ENCODE peak calls at places on chromosome 20, in nine cellular contexts. H is astrocyte of the spinal cord, W is endodermal cell, X is sigmoid colon, L is tibial nerve, Q is brain microvascular endothelial cell, E is left ventricle myocardium inferior, N is retinal pigment epithelial cell, Y is GM23338. B is an unnamed sample.

GRCh38 chr20:62054451-62054953 is 11.2 kb downstream of the TAF4 start:
- DNase-seq in H (no peak), W (no peak), X (no peak), L (no peak), Q (no peak), E (no peak), N (no peak), Y (no peak), B (no peak)

GRCh38 chr20:57582432-57583288 is 21.8 kb downstream of the PCK1 start:
- DNase-seq in H (peak), W (peak), X (peak), L (peak), Q (peak), E (no peak), N (no peak), Y (peak), B (peak)

GRCh38 chr20:5495939-5496338 is 179.2 kb upstream of the PROKR2 start:
- DNase-seq in H (no peak), W (no peak), X (no peak), L (no peak), Q (no peak), E (no peak), N (no peak), Y (no peak), B (no peak)

GRCh38 chr20:17502105-17502504 is 29.1 kb downstream of the BFSP1 start:
- DNase-seq in H (no peak), W (peak), X (no peak), L (no peak), Q (no peak), E (no peak), N (no peak), Y (peak), B (no peak)

GRCh38 chr20:10790013-10790412 is 116.2 kb upstream of the JAG1 start:
- DNase-seq in H (no peak), W (no peak), X (no peak), L (no peak), Q (no peak), E (no peak), N (no peak), Y (no peak), B (no peak)

GRCh38 chr20:36582322-36582721 is 8.9 kb downstream of the TGIF2 start:
- DNase-seq in H (no peak), W (no peak), X (no peak), L (no peak), Q (no peak), E (no peak), N (no peak), Y (no peak), B (no peak)

GRCh38 chr20:32792316-32792715 is 27.4 kb upstream of the MAPRE1 start:
- DNase-seq in H (no peak), W (no peak), X (no peak), L (no peak), Q (peak), E (no peak), N (no peak), Y (peak), B (no peak)

GRCh38 chr20:25008388-25009217 is 16.1 kb upstream of the APMAP start:
- DNase-seq in H (no peak), W (no peak), X (peak), L (no peak), Q (no peak), E (no peak), N (no peak), Y (no peak), B (no peak)

DNA sequence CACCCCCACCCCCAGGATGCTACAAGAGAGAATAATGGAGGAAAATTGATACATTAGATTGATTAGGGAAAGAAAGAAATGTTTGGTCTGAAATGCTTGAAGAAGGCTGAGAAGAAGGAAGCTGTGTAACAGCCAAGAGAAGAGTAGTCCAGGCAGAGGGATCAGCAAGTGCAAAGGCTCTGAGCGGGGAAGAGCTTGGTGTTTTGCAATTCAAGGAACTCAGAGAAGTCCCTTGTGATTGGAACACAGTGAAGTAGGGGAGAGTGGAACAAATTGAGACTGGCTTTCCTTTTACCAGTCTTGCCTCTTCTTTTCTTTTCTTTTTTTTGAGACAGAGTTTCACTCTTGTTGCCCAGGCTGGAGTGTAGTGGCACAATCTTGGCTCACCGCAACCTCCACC is 76.6 kb upstream of the CHD6 start:
- DNase-seq in H (no peak), W (peak), X (no peak), L (no peak), Q (no peak), E (no peak), N (no peak), Y (no peak), B (no peak)
- H3K4me3 ChIP-seq in H (no peak), W (no peak), X (no peak), L (no peak), Q (no peak), E (no peak), N (no peak), Y (peak), B (no peak)

GRCh38 chr20:2914160-2914559 is 40.9 kb downstream of the PTPRA start:
- DNase-seq in H (peak), W (no peak), X (no peak), L (no peak), Q (peak), E (no peak), N (no peak), Y (no peak), B (no peak)
- TF ChIP-seq CTCF in H (peak), W (no peak), X (no peak), L (no peak), Q (peak), E (no peak), N (peak), Y (peak), B (peak)

GRCh38 chr20:1721687-1722512 is 64.3 kb upstream of the SIRPG start:
- DNase-seq in H (no peak), W (peak), X (no peak), L (no peak), Q (no peak), E (no peak), N (no peak), Y (peak), B (no peak)
- H3K4me3 ChIP-seq in H (no peak), W (no peak), X (no peak), L (no peak), Q (no peak), E (no peak), N (no peak), Y (no peak), B (no peak)

GRCh38 chr20:40333591-40333990 is 355.4 kb downstream of the MAFB start:
- DNase-seq in H (no peak), W (no peak), X (no peak), L (no peak), Q (no peak), E (no peak), N (no peak), Y (no peak), B (no peak)
- TF ChIP-seq CTCF in H (no peak), W (no peak), X (no peak), L (no peak), Q (no peak), E (no peak), N (no peak), Y (no peak), B (no peak)

DNA sequence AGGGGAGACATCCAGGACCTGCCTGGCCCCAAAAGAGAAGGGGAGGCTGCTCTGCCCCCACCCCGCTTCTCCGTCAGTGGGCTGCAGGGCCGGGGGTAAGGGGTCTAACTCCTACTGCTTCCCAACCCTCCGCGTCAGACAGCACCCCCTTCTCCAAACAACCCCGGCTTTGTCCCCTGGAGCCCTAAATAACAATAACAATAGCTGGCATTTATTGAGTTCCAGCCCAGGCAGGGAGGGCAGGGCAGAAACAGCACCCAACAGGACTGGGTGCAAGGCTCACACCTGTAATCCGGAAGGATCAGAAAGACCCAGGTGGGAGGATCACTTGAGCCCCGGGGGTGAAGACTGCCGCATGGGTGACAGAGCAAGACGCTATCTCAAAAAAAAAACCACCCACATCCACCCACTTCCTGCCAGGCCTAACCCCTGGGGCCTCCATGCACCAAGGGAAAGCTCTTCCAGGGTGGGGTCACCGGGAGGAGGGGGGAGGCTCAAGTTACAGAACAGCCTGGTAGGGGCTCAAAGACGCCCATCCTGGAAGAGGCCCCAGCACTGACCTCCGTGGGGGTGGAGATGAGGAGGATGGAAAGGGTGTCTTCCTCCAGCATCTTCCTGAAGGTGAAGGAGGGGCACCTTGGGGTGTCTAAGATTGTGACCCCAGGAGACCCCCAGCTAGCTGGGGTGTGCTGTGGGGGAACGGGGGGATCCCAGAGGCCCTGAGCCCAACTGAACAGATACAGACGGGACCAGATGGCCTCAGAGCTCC is 1.3 kb upstream of the FNDC11 start:
- DNase-seq in H (no peak), W (peak), X (no peak), L (no peak), Q (no peak), E (no peak), N (no peak), Y (peak), B (no peak)
- H3K4me3 ChIP-seq in H (no peak), W (no peak), X (no peak), L (no peak), Q (no peak), E (no peak), N (no peak), Y (peak), B (no peak)

GRCh38 chr20:45963059-45964011 is 8.7 kb downstream of the ZNF335 start:
- DNase-seq in H (peak), W (peak), X (peak), L (peak), Q (peak), E (no peak), N (no peak), Y (peak), B (peak)
- TF ChIP-seq CTCF in H (peak), W (peak), X (no peak), L (no peak), Q (peak), E (peak), N (peak), Y (peak), B (peak)